ENCODE peak calls at places on chromosomes 4 and X, in four cellular contexts. R, S, Y and O are unnamed samples.

GRCh38 chrX:102624105-102624504 is 24.8 kb downstream of the ARMCX5 start:
- DNase-seq in R (no peak), S (no peak), Y (no peak), O (no peak)

GRCh38 chr4:187711586-187711985 is 284.0 kb upstream of the ZFP42 start:
- DNase-seq in R (no peak), S (no peak), Y (no peak), O (no peak)

GRCh38 chr4:4488405-4489404 is 53.1 kb downstream of the STX18 start:
- DNase-seq in R (peak), S (peak), Y (peak), O (peak)

GRCh38 chr4:2402453-2402852 is 16.0 kb downstream of the ZFYVE28 start:
- DNase-seq in R (no peak), S (no peak), Y (no peak), O (no peak)

GRCh38 chr4:14196141-14196540 is 568.6 kb upstream of the BOD1L1 start:
- DNase-seq in R (no peak), S (no peak), Y (no peak), O (no peak)

GRCh38 chr4:6408263-6408662 is 64.2 kb downstream of the PPP2R2C start:
- DNase-seq in R (no peak), S (no peak), Y (no peak), O (no peak)

GRCh38 chr4:1746919-1747602 is 25.7 kb downstream of the TACC3 start:
- DNase-seq in R (no peak), S (no peak), Y (no peak), O (no peak)

GRCh38 chrX:68841251-68842049 is 12.6 kb downstream of the EFNB1 start:
- DNase-seq in R (no peak), S (peak), Y (no peak), O (no peak)

GRCh38 chr4:177596035-177596434 is 153.8 kb upstream of the AGA start:
- DNase-seq in R (no peak), S (no peak), Y (no peak), O (no peak)

GRCh38 chr4:10737335-10737734 is 52.8 kb upstream of the CLNK start:
- DNase-seq in R (no peak), S (no peak), Y (no peak), O (no peak)

GRCh38 chr4:121875663-121876062 is 5.4 kb upstream of the BBS7 start:
- DNase-seq in R (no peak), S (no peak), Y (no peak), O (no peak)

GRCh38 chrX:110992611-110993010 is 103.4 kb upstream of the PAK3 start:
- DNase-seq in R (peak), S (no peak), Y (no peak), O (no peak)

GRCh38 chrX:17923546-17923945 is 62.4 kb upstream of the RAI2 start:
- DNase-seq in R (no peak), S (no peak), Y (no peak), O (no peak)

GRCh38 chr4:834368-835147 is 8.6 kb upstream of the CPLX1 start:
- DNase-seq in R (no peak), S (no peak), Y (no peak), O (no peak)

GRCh38 chrX:150226223-150226965 is 136.7 kb upstream of the MAMLD1 start:
- DNase-seq in R (no peak), S (no peak), Y (no peak), O (peak)

GRCh38 chr4:87304659-87305277 is 17.9 kb downstream of the HSD17B13 start:
- DNase-seq in R (no peak), S (no peak), Y (no peak), O (no peak)

GRCh38 chr4:61068745-61069144 is 131.4 kb upstream of the ADGRL3 start:
- DNase-seq in R (no peak), S (no peak), Y (no peak), O (no peak)

GRCh38 chrX:150362599-150363481 is at the start of gene MAMLD1:
- DNase-seq in R (peak), S (peak), Y (peak), O (peak)

GRCh38 chrX:75155454-75155829 is 641 bp downstream of the ABCB7 start:
- DNase-seq in R (no peak), S (no peak), Y (no peak), O (no peak)